ENCODE peak calls at places on chromosomes 3 and 15, in seven cellular contexts. B, Q, D, X, A, L and G are unnamed samples.

GRCh38 chr3:162353414-162353813 is 856.8 kb downstream of the OTOL1 start:
- DNase-seq in X (no peak), B (no peak), D (no peak), L (no peak), A (no peak), Q (no peak), G (no peak)

GRCh38 chr3:195069501-195070251 is 201.3 kb downstream of the XXYLT1 start:
- DNase-seq in X (no peak), A (no peak), Q (no peak), D (no peak), B (no peak), L (no peak), G (no peak)

GRCh38 chr3:414063-414462 is 217.5 kb downstream of the CHL1 start:
- DNase-seq in X (no peak), A (peak), L (no peak), Q (peak), B (no peak), D (no peak), G (peak)

GRCh38 chr15:32651229-32651837 is 9.8 kb downstream of the SCG5 start:
- DNase-seq in L (no peak), A (peak), B (peak), D (peak), X (peak), Q (peak), G (peak)

GRCh38 chr3:160755776-160756304 is at the start of gene PPM1L:
- DNase-seq in L (peak), D (peak), B (peak), Q (peak), A (peak), X (peak), G (peak)

GRCh38 chr3:149367021-149367840 is 10.2 kb downstream of the TM4SF1 start:
- DNase-seq in A (peak), X (no peak), Q (peak), L (no peak), D (no peak), B (no peak), G (peak)

GRCh38 chr15:62112616-62113593 is 46.1 kb downstream of the C2CD4A start:
- DNase-seq in B (no peak), Q (peak), D (no peak), A (peak), X (no peak), L (no peak), G (no peak)

GRCh38 chr3:140223631-140224030 is 288.6 kb downstream of the CLSTN2 start:
- DNase-seq in D (no peak), X (no peak), L (no peak), Q (peak), A (peak), B (no peak), G (no peak)

GRCh38 chr15:65259367-65259781 is 27.3 kb downstream of the PARP16 start:
- DNase-seq in A (peak), D (no peak), B (peak), X (no peak), L (peak), Q (no peak), G (no peak)

GRCh38 chr3:111210003-111210699 is 138.5 kb downstream of the NECTIN3 start:
- DNase-seq in B (no peak), D (no peak), L (no peak), A (peak), X (no peak), Q (peak), G (no peak)

GRCh38 chr15:29139072-29139471 is 130.6 kb downstream of the NSMCE3 start:
- DNase-seq in D (no peak), A (no peak), B (no peak), Q (no peak), X (no peak), L (no peak), G (no peak)

GRCh38 chr3:197454014-197454413 is 101.8 kb downstream of the BDH1 start:
- DNase-seq in D (no peak), X (no peak), Q (peak), A (peak), L (no peak), B (no peak), G (no peak)

GRCh38 chr15:56980474-56980873 is 62.0 kb downstream of the TCF12 start:
- DNase-seq in B (no peak), A (no peak), Q (no peak), X (no peak), L (no peak), D (no peak), G (no peak)

GRCh38 chr15:65758242-65758641 is 33.9 kb downstream of the DENND4A start:
- DNase-seq in D (no peak), L (no peak), Q (no peak), A (no peak), B (no peak), X (no peak), G (no peak)

GRCh38 chr15:57364282-57365007 is 11.9 kb upstream of the CGNL1 start:
- DNase-seq in B (no peak), X (no peak), L (no peak), D (no peak), A (peak), Q (no peak), G (peak)

GRCh38 chr3:62562017-62562416 is 188.7 kb upstream of the FEZF2 start:
- DNase-seq in Q (peak), A (peak), B (no peak), L (no peak), D (no peak), X (no peak), G (no peak)

GRCh38 chr3:52056521-52056967 is at the start of gene DUSP7:
- DNase-seq in A (peak), B (peak), D (peak), L (peak), X (peak), Q (peak), G (peak)

GRCh38 chr3:157066335-157067071 is 93.4 kb downstream of the CCNL1 start:
- DNase-seq in Q (peak), X (no peak), A (peak), B (peak), D (no peak), L (peak), G (no peak)